ENCODE peak calls at places on chromosomes 12 and 14, in five cellular contexts. H is brain microvascular endothelial cell, E is cardiac muscle cell, K is choroid plexus epithelial cell, V is IMR-90. R is an unnamed sample.

GRCh38 chr12:6161124-6161882 is 36.8 kb upstream of the VWF start:
- DNase-seq in H (peak; percentile 58), E (peak; percentile 93), V (peak; percentile 92), K (peak; percentile 81), R (no peak)

GRCh38 chr12:124415064-124415463 is 120.2 kb downstream of the RFLNA start:
- DNase-seq in E (no peak), K (no peak), H (no peak), V (no peak), R (no peak)

GRCh38 chr14:69886843-69887242 is 7.6 kb downstream of the SMOC1 start:
- DNase-seq in V (peak; percentile 85), K (peak; percentile 92), H (peak; percentile 34), E (peak; percentile 26), R (peak; percentile 67)

GRCh38 chr14:105074601-105075053 is 9.4 kb upstream of the GPR132 start:
- DNase-seq in H (no peak), E (no peak), V (no peak), K (no peak), R (no peak)

GRCh38 chr14:44981198-44981597 is 19.2 kb downstream of the TOGARAM1 start:
- DNase-seq in H (no peak), K (no peak), V (no peak), E (no peak), R (no peak)

GRCh38 chr12:92905811-92906554 is 23.1 kb downstream of the EEA1 start:
- DNase-seq in V (peak; percentile 36), K (peak; percentile 19), H (no peak), E (no peak), R (no peak)

GRCh38 chr12:55930771-55931316 is at the start of gene DGKA:
- DNase-seq in H (peak; percentile 49), K (peak; percentile 83), V (peak; percentile 85), E (peak; percentile 84), R (peak; percentile 96)

GRCh38 chr12:10624631-10625030 is 11.2 kb upstream of the MAGOHB start:
- DNase-seq in K (no peak), E (no peak), H (no peak), V (no peak), R (no peak)

GRCh38 chr12:114659084-114659483 is 24.9 kb downstream of the TBX3 start:
- DNase-seq in V (no peak), H (no peak), K (no peak), E (no peak), R (no peak)

GRCh38 chr12:115023279-115023678 is 339.3 kb upstream of the TBX3 start:
- DNase-seq in H (no peak), E (peak; percentile 62), V (peak; percentile 60), K (peak; percentile 61), R (no peak)

GRCh38 chr14:24430682-24431568 is 1.2 kb downstream of the KHNYN start:
- DNase-seq in E (peak; percentile 61), K (peak; percentile 76), H (peak; percentile 29), V (peak; percentile 59), R (no peak)

GRCh38 chr14:61140872-61141271 is 140.3 kb downstream of the TMEM30B start:
- DNase-seq in E (peak; percentile 79), K (peak; percentile 87), V (peak; percentile 96), H (peak; percentile 88), R (peak; percentile 71)

GRCh38 chr14:61140271-61140670 is 140.9 kb downstream of the TMEM30B start:
- DNase-seq in K (peak; percentile 58), H (no peak), V (peak; percentile 37), E (no peak), R (no peak)

GRCh38 chr14:61139006-61139599 is 142.0 kb downstream of the TMEM30B start:
- DNase-seq in K (no peak), H (no peak), V (no peak), E (no peak), R (no peak)
- TF ChIP-seq CTCF in K (no peak), H (no peak), V (no peak), E (no peak), R (no peak)

DNA sequence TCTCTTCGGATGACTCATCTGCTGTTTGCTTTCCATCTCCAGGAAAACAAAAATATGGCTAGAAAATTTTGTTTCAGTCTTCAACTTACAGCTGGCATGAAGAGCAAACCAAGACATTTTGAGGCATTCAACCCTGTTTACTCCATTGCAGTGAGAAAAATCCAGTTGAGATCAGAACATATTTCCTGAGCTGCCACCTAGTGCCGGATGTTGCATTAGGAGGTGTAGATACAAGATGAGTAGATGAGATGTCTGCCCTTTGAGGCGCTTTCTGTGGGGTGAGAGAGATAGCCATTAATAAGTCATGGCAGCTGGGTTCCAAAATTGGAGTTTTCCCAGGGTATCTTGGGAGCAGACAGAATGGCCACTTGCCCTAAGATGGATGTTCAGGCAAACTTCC is 171.1 kb downstream of the PRKCH start:
- DNase-seq in H (no peak), V (no peak), K (no peak), E (no peak), R (no peak)
- TF ChIP-seq CTCF in H (peak; percentile 11), V (no peak), K (peak; percentile 12), E (no peak), R (no peak)

GRCh38 chr12:63070709-63071108 is 80.3 kb downstream of the AVPR1A start:
- DNase-seq in V (no peak), E (no peak), K (peak; percentile 15), H (peak; percentile 17), R (no peak)

GRCh38 chr12:63068857-63069442 is 82.1 kb downstream of the AVPR1A start:
- DNase-seq in H (peak; percentile 75), K (peak; percentile 93), V (peak; percentile 75), E (peak; percentile 82), R (peak; percentile 63)

GRCh38 chr12:63066782-63067181 is 84.2 kb downstream of the AVPR1A start:
- DNase-seq in H (no peak), K (no peak), E (no peak), V (no peak), R (no peak)

GRCh38 chr12:63066136-63066535 is 84.9 kb downstream of the AVPR1A start:
- DNase-seq in H (no peak), V (no peak), E (no peak), K (no peak), R (no peak)

GRCh38 chr12:63069860-63070617 is 81.0 kb downstream of the AVPR1A start:
- DNase-seq in E (no peak), V (no peak), K (no peak), H (no peak), R (no peak)
- TF ChIP-seq CTCF in E (no peak), V (no peak), K (no peak), H (no peak), R (no peak)

GRCh38 chr12:54370218-54370730 is 6.0 kb upstream of the GPR84 start:
- DNase-seq in K (peak; percentile 79), V (peak; percentile 77), E (peak; percentile 90), H (peak; percentile 57), R (peak; percentile 54)
- TF ChIP-seq CTCF in K (peak; percentile 81), V (peak; percentile 96), E (peak; percentile 89), H (peak; percentile 85), R (peak; percentile 96)

DNA sequence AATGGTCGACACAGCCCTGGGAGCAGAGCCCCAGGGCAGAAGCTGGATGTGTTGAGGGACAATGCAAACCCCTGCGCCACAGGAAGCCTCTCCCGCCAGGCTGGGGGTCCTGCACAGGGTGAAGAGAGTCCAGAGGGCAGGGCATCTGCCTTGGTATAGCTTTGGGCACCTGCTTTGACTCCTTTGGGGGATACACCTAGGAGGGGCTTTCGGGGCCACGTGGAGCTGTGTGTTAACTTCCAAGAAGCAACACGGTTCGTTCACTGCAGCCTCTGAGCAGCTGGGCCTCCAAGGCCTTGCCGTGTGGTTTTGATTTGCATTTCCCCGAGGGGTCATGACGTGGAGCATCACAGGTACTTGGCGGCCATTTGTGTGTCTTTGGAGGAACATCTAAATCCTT is 5.8 kb upstream of the PUS1 start:
- DNase-seq in E (no peak), H (no peak), K (no peak), V (no peak), R (no peak)
- TF ChIP-seq CTCF in E (no peak), H (no peak), K (no peak), V (no peak), R (no peak)

DNA sequence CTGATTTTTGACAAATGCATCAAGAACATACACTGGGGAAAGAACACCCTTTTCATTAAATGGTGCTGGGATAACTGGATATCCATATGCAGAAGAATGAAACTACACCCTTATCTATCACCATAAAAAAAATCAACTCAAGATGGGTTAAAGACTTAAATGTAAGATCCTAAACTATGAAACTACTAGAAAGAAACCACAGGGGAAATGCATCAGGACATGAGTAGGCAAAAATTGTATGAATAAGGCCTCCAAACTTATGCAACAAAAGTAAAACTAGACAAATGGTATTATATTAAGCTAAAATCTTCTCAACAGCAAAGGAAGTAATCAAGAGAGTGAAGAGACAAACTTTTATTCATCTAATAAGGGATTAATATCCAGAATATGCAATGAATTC is 242.5 kb downstream of the CPNE8 start:
- DNase-seq in K (peak; percentile 1), V (no peak), H (no peak), E (peak; percentile 44), R (peak; percentile 14)
- TF ChIP-seq CTCF in K (no peak), V (no peak), H (no peak), E (no peak), R (no peak)

DNA sequence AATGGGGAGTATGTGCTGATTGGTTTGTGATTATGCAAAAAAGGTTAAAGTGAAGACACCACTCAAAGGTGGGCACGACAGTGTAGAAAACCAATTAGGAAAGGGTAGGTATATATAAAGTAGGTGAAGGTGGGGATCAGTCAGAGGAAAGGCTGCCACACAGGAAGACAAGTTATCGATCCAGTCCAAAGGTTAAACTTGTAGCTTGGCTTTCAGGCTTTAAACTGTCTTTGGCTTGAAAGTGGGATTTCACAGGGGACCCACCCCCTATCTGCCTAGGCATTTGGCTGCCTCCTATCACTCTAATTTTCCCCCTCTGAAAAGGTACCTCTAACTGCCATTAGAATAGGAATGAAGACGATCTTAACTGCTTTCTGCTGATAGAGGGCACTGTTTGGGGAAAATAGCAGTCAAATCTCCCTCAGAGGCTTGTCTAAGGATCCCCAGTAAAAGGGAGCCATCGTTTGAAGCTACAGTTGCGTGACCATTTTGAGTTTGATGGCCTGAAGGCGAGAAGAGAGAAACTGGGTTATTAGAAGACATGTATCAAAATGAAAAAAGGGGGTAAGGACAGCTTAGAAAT is 250.2 kb downstream of the GPHN start:
- DNase-seq in V (no peak), K (no peak), E (no peak), H (no peak), R (no peak)
- TF ChIP-seq CTCF in V (no peak), K (no peak), E (no peak), H (peak; percentile 10), R (no peak)

DNA sequence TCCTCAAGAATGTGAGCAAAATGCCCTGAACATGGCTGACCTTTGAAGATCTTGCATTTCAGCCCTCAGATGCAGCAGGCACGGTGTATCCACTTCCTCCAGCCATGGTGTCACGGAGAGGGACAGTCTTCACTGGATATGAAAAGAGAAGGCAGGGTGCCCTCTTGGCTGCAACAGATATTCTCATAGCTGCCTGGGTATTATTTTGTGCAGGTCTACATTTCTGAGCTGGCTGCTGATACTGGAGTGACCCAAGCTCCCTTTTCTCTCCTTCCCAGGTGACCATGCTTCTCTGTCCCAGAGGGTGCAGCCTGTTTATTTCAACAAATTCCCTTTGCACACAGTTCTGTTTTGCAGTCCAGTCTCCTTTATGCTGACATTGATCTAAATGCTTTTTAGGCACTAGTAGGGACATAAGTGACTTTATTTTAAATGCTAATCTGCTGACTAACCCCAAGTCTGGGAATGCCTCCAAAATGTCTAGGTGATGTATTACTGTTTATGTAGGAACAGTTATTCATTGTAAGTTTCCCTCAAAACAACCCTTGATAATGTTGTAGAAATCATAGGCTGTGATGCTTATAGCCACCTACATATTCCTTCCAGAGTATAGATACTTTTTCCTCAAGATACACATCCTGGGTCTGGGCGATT is 17.4 kb upstream of the PYGL start:
- DNase-seq in V (peak; percentile 97), K (peak; percentile 85), E (peak; percentile 86), H (peak; percentile 86), R (peak; percentile 76)
- TF ChIP-seq CTCF in V (no peak), K (no peak), E (no peak), H (no peak), R (no peak)

GRCh38 chr12:52395761-52396434 is 10.2 kb downstream of the KRT82 start:
- DNase-seq in E (peak; percentile 75), H (no peak), V (no peak), K (peak; percentile 36), R (peak; percentile 35)
- TF ChIP-seq CTCF in E (peak; percentile 37), H (peak; percentile 55), V (no peak), K (peak; percentile 47), R (peak; percentile 72)